ENCODE peak calls at places on chromosomes 13 and 19, in four cellular contexts. One of them, this sample, is unnamed.

GRCh38 chr13:71368301-71368700 is 498.7 kb downstream of the DACH1 start:
- DNase-seq in mammary epithelial cell: no peak
- DNase-seq in heart right ventricle: no peak
- DNase-seq in heart left ventricle: no peak
- DNase-seq in this sample: no peak

GRCh38 chr19:5145521-5146511 is 176.9 kb downstream of the KDM4B start:
- DNase-seq in mammary epithelial cell: no peak
- DNase-seq in heart right ventricle: peak
- DNase-seq in heart left ventricle: no peak
- DNase-seq in this sample: no peak

GRCh38 chr19:30174791-30175190 is 197.4 kb upstream of the ZNF536 start:
- DNase-seq in mammary epithelial cell: no peak
- DNase-seq in heart right ventricle: no peak
- DNase-seq in heart left ventricle: no peak
- DNase-seq in this sample: no peak

GRCh38 chr13:43431279-43431678 is 355.5 kb downstream of the ENOX1 start:
- DNase-seq in mammary epithelial cell: peak
- DNase-seq in heart right ventricle: no peak
- DNase-seq in heart left ventricle: no peak
- DNase-seq in this sample: no peak

GRCh38 chr13:30737511-30738342 is 2.4 kb downstream of the ALOX5AP start:
- DNase-seq in mammary epithelial cell: no peak
- DNase-seq in heart right ventricle: no peak
- DNase-seq in heart left ventricle: no peak
- DNase-seq in this sample: no peak

GRCh38 chr19:49677232-49677881 is at the start of gene PRMT1:
- DNase-seq in mammary epithelial cell: no peak
- DNase-seq in heart right ventricle: peak
- DNase-seq in heart left ventricle: no peak
- DNase-seq in this sample: no peak

GRCh38 chr13:50518791-50519201 is 324.7 kb downstream of the DLEU7 start:
- DNase-seq in mammary epithelial cell: no peak
- DNase-seq in heart right ventricle: no peak
- DNase-seq in heart left ventricle: no peak
- DNase-seq in this sample: no peak

GRCh38 chr13:20064128-20064527 is 96.7 kb downstream of the GJA3 start:
- DNase-seq in mammary epithelial cell: peak
- DNase-seq in heart right ventricle: no peak
- DNase-seq in heart left ventricle: no peak
- DNase-seq in this sample: no peak

GRCh38 chr19:42191855-42192254 is 25.6 kb downstream of the DEDD2 start:
- DNase-seq in mammary epithelial cell: peak
- DNase-seq in heart right ventricle: no peak
- DNase-seq in heart left ventricle: no peak
- DNase-seq in this sample: peak

GRCh38 chr19:46447006-46447405 is 18.3 kb upstream of the PNMA8C start:
- DNase-seq in mammary epithelial cell: no peak
- DNase-seq in heart right ventricle: no peak
- DNase-seq in heart left ventricle: no peak
- DNase-seq in this sample: no peak

GRCh38 chr13:28474491-28475134 is 20.3 kb downstream of the FLT1 start:
- DNase-seq in mammary epithelial cell: no peak
- DNase-seq in heart right ventricle: no peak
- DNase-seq in heart left ventricle: no peak
- DNase-seq in this sample: no peak

GRCh38 chr19:33819875-33820781 is 23.5 kb downstream of the KCTD15 start:
- DNase-seq in mammary epithelial cell: peak
- DNase-seq in heart right ventricle: peak
- DNase-seq in heart left ventricle: peak
- DNase-seq in this sample: peak

GRCh38 chr19:50719566-50719965 is at the start of gene SHANK1:
- DNase-seq in mammary epithelial cell: no peak
- DNase-seq in heart right ventricle: no peak
- DNase-seq in heart left ventricle: no peak
- DNase-seq in this sample: no peak

DNA sequence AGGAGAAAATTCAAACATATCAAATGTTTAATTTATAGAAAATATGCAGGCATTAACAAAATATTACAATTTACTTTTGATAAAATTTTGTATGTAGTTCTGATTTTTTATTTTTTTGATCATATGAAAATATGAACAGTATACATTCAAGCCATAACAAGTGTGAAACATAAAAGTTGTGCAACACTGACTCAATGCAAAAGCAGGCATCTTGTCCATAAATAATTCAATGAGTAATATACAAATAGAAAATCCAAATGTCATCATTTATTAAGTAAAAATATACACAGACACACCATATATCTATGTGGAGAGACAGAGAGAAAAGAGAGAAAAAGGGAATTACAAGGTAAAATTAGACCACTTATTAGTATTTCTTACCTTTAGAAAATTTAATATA is 1183.9 kb downstream of the SLITRK1 start:
- DNase-seq in mammary epithelial cell: peak
- DNase-seq in heart right ventricle: no peak
- DNase-seq in heart left ventricle: no peak
- DNase-seq in this sample: no peak
- H3K27ac ChIP-seq in mammary epithelial cell: no peak
- H3K27ac ChIP-seq in heart right ventricle: no peak
- H3K27ac ChIP-seq in heart left ventricle: no peak
- H3K27ac ChIP-seq in this sample: no peak

GRCh38 chr19:39166571-39167391 is 30.0 kb upstream of the NCCRP1 start:
- DNase-seq in mammary epithelial cell: peak
- DNase-seq in heart right ventricle: peak
- DNase-seq in heart left ventricle: peak
- DNase-seq in this sample: no peak
- H3K27ac ChIP-seq in mammary epithelial cell: no peak
- H3K27ac ChIP-seq in heart right ventricle: no peak
- H3K27ac ChIP-seq in heart left ventricle: no peak
- H3K27ac ChIP-seq in this sample: peak

GRCh38 chr13:110353339-110353977 is 46.4 kb downstream of the COL4A2 start:
- DNase-seq in mammary epithelial cell: no peak
- DNase-seq in heart right ventricle: no peak
- DNase-seq in heart left ventricle: no peak
- DNase-seq in this sample: no peak

GRCh38 chr13:110350509-110350908 is 43.4 kb downstream of the COL4A2 start:
- DNase-seq in mammary epithelial cell: no peak
- DNase-seq in heart right ventricle: no peak
- DNase-seq in heart left ventricle: no peak
- DNase-seq in this sample: no peak

GRCh38 chr13:110354209-110354627 is 47.1 kb downstream of the COL4A2 start:
- DNase-seq in mammary epithelial cell: no peak
- DNase-seq in heart right ventricle: no peak
- DNase-seq in heart left ventricle: no peak
- DNase-seq in this sample: no peak

GRCh38 chr13:110352735-110353134 is 45.7 kb downstream of the COL4A2 start:
- DNase-seq in mammary epithelial cell: no peak
- DNase-seq in heart right ventricle: no peak
- DNase-seq in heart left ventricle: no peak
- DNase-seq in this sample: no peak

GRCh38 chr13:110351636-110352420 is 44.7 kb downstream of the COL4A2 start:
- DNase-seq in mammary epithelial cell: no peak
- DNase-seq in heart right ventricle: no peak
- DNase-seq in heart left ventricle: no peak
- DNase-seq in this sample: no peak
- H3K27ac ChIP-seq in mammary epithelial cell: no peak
- H3K27ac ChIP-seq in heart right ventricle: peak
- H3K27ac ChIP-seq in heart left ventricle: no peak
- H3K27ac ChIP-seq in this sample: no peak

GRCh38 chr13:97397267-97397666 is 36.7 kb upstream of the RAP2A start:
- DNase-seq in mammary epithelial cell: no peak
- DNase-seq in heart right ventricle: no peak
- DNase-seq in heart left ventricle: no peak
- DNase-seq in this sample: no peak
- H3K27ac ChIP-seq in mammary epithelial cell: no peak
- H3K27ac ChIP-seq in heart right ventricle: no peak
- H3K27ac ChIP-seq in heart left ventricle: no peak
- H3K27ac ChIP-seq in this sample: no peak

GRCh38 chr19:18425515-18426415 is 6.6 kb downstream of the SSBP4 start:
- DNase-seq in mammary epithelial cell: no peak
- DNase-seq in heart right ventricle: peak
- DNase-seq in heart left ventricle: peak
- DNase-seq in this sample: no peak

GRCh38 chr19:18426416-18426767 is 7.2 kb downstream of the SSBP4 start:
- DNase-seq in mammary epithelial cell: no peak
- DNase-seq in heart right ventricle: no peak
- DNase-seq in heart left ventricle: no peak
- DNase-seq in this sample: no peak

GRCh38 chr19:18423258-18424020 is 4.2 kb downstream of the SSBP4 start:
- DNase-seq in mammary epithelial cell: no peak
- DNase-seq in heart right ventricle: no peak
- DNase-seq in heart left ventricle: no peak
- DNase-seq in this sample: no peak

GRCh38 chr19:18424122-18424889 is 5.1 kb downstream of the SSBP4 start:
- DNase-seq in mammary epithelial cell: no peak
- DNase-seq in heart right ventricle: no peak
- DNase-seq in heart left ventricle: no peak
- DNase-seq in this sample: no peak

DNA sequence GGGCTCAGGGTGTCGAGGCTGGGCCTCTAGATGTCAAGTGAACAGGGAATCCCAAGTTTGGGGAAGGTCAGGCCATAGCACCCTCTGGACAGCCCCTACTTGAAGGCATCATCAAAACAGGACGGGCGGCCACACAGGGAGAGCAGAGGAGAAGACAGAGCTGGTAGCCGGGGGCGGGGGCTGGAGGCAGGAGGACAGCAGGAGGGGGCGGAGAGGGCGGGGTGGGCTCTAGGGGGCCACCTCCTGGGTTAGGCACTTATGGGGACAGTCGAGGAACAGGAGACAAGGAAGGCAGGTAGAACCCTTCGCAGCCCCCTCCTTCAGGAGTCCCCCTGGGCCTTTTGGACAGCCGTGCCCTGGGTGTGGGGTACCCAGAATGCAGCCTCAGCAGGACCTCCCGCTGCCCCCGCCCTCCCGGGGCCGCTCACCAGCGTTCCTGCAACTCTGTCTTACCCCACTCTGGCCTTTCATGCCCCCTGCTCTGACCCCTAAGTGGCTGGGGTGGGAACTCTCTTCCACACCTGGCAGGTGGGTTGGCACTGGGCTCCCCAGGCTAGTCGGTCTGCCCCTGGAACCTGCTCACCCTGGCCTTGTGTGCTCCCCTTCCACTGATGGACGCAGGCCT is 5.8 kb downstream of the SSBP4 start:
- DNase-seq in mammary epithelial cell: no peak
- DNase-seq in heart right ventricle: no peak
- DNase-seq in heart left ventricle: no peak
- DNase-seq in this sample: no peak
- H3K27ac ChIP-seq in mammary epithelial cell: no peak
- H3K27ac ChIP-seq in heart right ventricle: peak
- H3K27ac ChIP-seq in heart left ventricle: no peak
- H3K27ac ChIP-seq in this sample: no peak

DNA sequence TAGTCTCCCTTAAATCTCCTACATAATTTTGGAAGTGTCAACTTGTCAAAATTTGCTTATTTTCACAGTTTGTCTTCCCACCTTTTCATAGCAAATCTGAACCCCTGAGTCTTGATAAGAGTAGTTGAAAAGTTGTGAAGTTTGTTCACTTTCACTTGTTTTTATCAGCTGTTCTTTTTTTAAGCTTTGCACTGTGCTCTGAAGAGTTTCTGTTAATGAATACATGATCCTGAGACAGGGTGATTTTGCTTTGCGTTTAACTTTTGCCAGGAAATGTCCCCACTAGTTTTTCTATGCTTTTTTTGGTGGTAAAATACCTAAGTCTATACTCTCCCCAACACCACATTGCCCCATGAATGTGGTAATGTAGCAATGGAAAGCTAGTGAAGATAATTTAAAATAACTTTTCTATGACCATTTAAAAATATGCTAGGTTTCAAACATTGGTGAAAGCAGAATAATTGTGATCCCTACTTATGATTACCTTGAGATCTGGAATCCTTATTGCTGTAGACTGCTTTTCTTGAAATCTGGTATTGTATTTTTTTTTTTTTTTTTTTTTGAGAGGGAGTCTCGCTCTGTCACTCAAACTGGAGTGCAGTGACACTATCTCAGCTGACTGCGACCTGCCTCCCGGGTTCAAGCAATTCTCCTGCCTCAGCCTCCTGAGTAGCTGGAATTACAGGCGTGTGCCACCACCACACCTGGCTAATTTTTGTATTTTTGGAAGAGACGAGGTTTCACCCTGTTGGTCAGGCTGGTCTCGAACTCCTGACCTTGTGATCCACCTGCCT is 5.4 kb downstream of the NUP58 start:
- DNase-seq in mammary epithelial cell: no peak
- DNase-seq in heart right ventricle: no peak
- DNase-seq in heart left ventricle: no peak
- DNase-seq in this sample: no peak
- H3K27ac ChIP-seq in mammary epithelial cell: no peak
- H3K27ac ChIP-seq in heart right ventricle: no peak
- H3K27ac ChIP-seq in heart left ventricle: no peak
- H3K27ac ChIP-seq in this sample: no peak

DNA sequence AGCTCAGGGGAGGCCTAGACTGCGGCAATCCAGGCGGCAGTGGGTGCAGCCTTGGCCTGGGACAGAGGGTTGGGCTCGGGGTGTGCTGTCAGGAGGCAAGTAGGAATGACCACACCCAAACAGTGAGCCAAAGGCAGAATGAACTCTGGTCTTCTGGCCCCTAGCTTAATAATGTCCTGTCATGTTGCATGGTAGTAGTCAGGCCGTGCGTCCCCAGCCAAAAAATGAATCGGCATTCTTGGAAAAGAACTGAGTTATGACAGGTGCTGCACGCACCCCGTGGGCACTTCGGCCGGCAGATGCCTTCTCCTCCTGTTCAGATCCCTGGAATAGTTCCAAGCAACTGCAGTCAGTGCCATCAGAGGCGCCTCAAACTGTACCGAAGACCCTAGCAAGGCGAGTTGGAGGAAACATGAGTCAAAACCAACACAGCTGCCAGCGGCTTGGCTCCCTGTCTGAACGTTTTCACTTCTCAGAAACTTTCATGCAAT is 55.9 kb downstream of the ATP7B start:
- DNase-seq in mammary epithelial cell: no peak
- DNase-seq in heart right ventricle: no peak
- DNase-seq in heart left ventricle: no peak
- DNase-seq in this sample: no peak
- H3K27ac ChIP-seq in mammary epithelial cell: no peak
- H3K27ac ChIP-seq in heart right ventricle: no peak
- H3K27ac ChIP-seq in heart left ventricle: no peak
- H3K27ac ChIP-seq in this sample: no peak